ENCODE peak calls at places on chromosome 14, in ten cellular contexts. L is endothelial cell of umbilical vein, B is H9, X is fibroblast of lung, W is A549, Z is mammary epithelial cell, A is HepG2, Q is PC-3, Y is hepatocyte, S is HCT116. T is an unnamed sample.

GRCh38 chr14:73748858-73749357 is 34.7 kb upstream of the PNMA1 start:
- DNase-seq in B (no peak), W (no peak), A (no peak), Q (no peak), Z (no peak), X (no peak), S (no peak), Y (no peak), L (no peak), T (no peak)

GRCh38 chr14:30270200-30271161 is 288.5 kb upstream of the G2E3 start:
- DNase-seq in L (peak; percentile 82), W (peak; percentile 41), Z (peak; percentile 70), A (peak; percentile 85), Y (peak; percentile 90), Q (peak; percentile 88), B (peak; percentile 94), S (peak; percentile 55), X (peak; percentile 87), T (peak; percentile 90)

GRCh38 chr14:101821528-101821927 is 60.0 kb downstream of the PPP2R5C start:
- DNase-seq in B (no peak), L (no peak), Y (no peak), Z (no peak), A (no peak), Q (no peak), X (no peak), W (no peak), S (no peak), T (no peak)

GRCh38 chr14:106141242-106142220 is 615.1 kb downstream of the TMEM121 start:
- DNase-seq in Q (no peak), Z (no peak), B (no peak), S (no peak), Y (no peak), X (no peak), L (no peak), A (no peak), W (no peak), T (no peak)

GRCh38 chr14:75968461-75968860 is 13.3 kb downstream of the TGFB3 start:
- DNase-seq in Y (no peak), X (no peak), Q (no peak), S (no peak), A (no peak), Z (no peak), L (no peak), W (no peak), B (no peak), T (no peak)

GRCh38 chr14:74239848-74240793 is 872 bp downstream of the VSX2 start:
- DNase-seq in Y (no peak), L (peak; percentile 11), Z (no peak), W (no peak), S (no peak), A (no peak), X (peak; percentile 12), B (no peak), Q (no peak), T (no peak)

GRCh38 chr14:73810478-73811163 is 41.0 kb upstream of the PTGR2 start:
- DNase-seq in S (no peak), A (no peak), B (no peak), W (no peak), Y (no peak), Z (no peak), X (no peak), Q (no peak), L (no peak), T (no peak)

GRCh38 chr14:70133461-70133860 is 55.3 kb downstream of the SLC8A3 start:
- DNase-seq in W (no peak), S (no peak), Y (no peak), A (no peak), B (no peak), Q (no peak), X (no peak), Z (no peak), L (no peak), T (no peak)

GRCh38 chr14:56894591-56894991 is 84.3 kb upstream of the OTX2 start:
- DNase-seq in Z (no peak), L (no peak), Y (no peak), B (peak; percentile 59), S (no peak), Q (no peak), W (no peak), A (no peak), X (no peak), T (no peak)

GRCh38 chr14:59085207-59085739 is 103.2 kb upstream of the DAAM1 start:
- DNase-seq in Q (no peak), X (no peak), L (no peak), B (no peak), A (no peak), S (no peak), Z (peak; percentile 16), Y (no peak), W (no peak), T (no peak)

GRCh38 chr14:94173471-94173884 is 644 bp upstream of the PPP4R4 start:
- DNase-seq in B (no peak), X (no peak), W (no peak), Q (no peak), Z (no peak), L (no peak), A (no peak), Y (peak; percentile 36), S (no peak), T (no peak)

GRCh38 chr14:65658202-65658601 is 245.7 kb downstream of the FUT8 start:
- DNase-seq in B (no peak), S (no peak), L (no peak), A (no peak), Q (peak; percentile 85), Z (peak; percentile 59), W (no peak), Y (no peak), X (peak; percentile 5), T (no peak)

GRCh38 chr14:56310643-56311042 is 192.4 kb downstream of the PELI2 start:
- DNase-seq in A (no peak), S (no peak), Z (no peak), Q (no peak), B (no peak), X (peak; percentile 33), W (no peak), Y (no peak), L (peak; percentile 27), T (no peak)

GRCh38 chr14:31084385-31084784 is 58.2 kb upstream of the STRN3 start:
- DNase-seq in A (peak; percentile 42), Z (no peak), Q (no peak), S (no peak), Y (no peak), B (no peak), L (no peak), W (no peak), X (no peak), T (no peak)

GRCh38 chr14:45112886-45113772 is 21.2 kb downstream of the FKBP3 start:
- DNase-seq in B (no peak), W (peak; percentile 12), Y (no peak), A (peak; percentile 53), Z (no peak), X (peak; percentile 30), S (no peak), L (peak; percentile 51), Q (peak; percentile 88), T (no peak)

GRCh38 chr14:63777024-63777423 is 49.2 kb upstream of the SGPP1 start:
- DNase-seq in L (peak; percentile 66), B (no peak), Q (peak; percentile 72), A (peak; percentile 32), Y (peak; percentile 27), Z (peak; percentile 53), W (no peak), S (peak; percentile 13), X (peak; percentile 69), T (no peak)
- H3K4me2 ChIP-seq in L (no peak overlapping the region), B (no peak overlapping the region), Q (no peak overlapping the region), A (no peak overlapping the region), Y (no peak overlapping the region), Z (no peak overlapping the region), W (peak overlapping the region; percentile 2), S (peak overlapping the region; percentile 38), X (no peak overlapping the region), T (no peak overlapping the region)

GRCh38 chr14:50288146-50288545 is 23.9 kb downstream of the L2HGDH start:
- DNase-seq in X (no peak), W (no peak), A (no peak), B (no peak), Q (no peak), S (no peak), Z (no peak), L (no peak), Y (no peak), T (no peak)
- H3K4me2 ChIP-seq in X (no peak overlapping the region), W (no peak overlapping the region), A (no peak overlapping the region), B (no peak overlapping the region), Q (no peak overlapping the region), S (no peak overlapping the region), Z (no peak overlapping the region), L (no peak overlapping the region), Y (no peak overlapping the region), T (no peak overlapping the region)

DNA sequence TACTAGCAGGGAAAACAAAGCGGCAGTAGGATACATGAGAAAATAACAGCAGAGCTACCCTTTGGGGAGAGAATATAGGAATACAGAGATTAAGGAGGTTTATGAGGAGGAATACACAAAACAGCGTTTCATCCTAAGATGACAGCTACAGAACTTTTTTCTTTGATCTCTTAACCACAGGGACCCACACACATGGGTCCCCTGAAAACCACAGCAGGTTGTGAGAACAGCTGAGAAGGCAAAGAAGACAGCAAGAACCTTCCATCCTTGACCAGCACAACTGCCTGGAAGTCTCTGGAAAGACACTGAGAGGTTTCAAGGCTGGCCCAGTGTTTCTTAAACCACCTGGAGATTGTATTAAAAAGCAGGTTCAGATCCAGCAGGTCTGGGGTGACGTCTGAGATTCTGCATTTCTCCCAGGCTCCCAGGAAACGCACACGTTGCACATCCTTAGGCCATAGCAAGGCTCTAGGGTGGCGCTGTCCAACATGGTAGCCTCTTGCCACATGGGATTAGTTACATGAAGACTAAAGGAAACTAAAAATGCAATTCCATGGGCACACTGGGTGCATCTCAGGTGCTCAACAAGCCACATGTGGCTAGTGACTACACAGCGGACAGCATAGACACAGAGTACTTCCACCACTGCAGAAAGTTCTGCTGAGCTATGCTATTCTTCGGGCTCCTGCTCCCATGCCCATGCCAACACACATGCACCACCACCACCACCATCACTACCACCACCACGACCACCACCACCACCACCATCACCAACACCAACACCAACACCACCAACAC is 92.3 kb downstream of the FOXN3 start:
- DNase-seq in B (no peak), A (no peak), X (no peak), W (no peak), S (no peak), L (no peak), Q (no peak), Y (no peak), Z (no peak), T (no peak)
- H3K4me2 ChIP-seq in B (no peak overlapping the region), A (no peak overlapping the region), X (no peak overlapping the region), W (no peak overlapping the region), S (no peak overlapping the region), L (no peak overlapping the region), Q (no peak overlapping the region), Y (no peak overlapping the region), Z (no peak overlapping the region), T (no peak overlapping the region)

DNA sequence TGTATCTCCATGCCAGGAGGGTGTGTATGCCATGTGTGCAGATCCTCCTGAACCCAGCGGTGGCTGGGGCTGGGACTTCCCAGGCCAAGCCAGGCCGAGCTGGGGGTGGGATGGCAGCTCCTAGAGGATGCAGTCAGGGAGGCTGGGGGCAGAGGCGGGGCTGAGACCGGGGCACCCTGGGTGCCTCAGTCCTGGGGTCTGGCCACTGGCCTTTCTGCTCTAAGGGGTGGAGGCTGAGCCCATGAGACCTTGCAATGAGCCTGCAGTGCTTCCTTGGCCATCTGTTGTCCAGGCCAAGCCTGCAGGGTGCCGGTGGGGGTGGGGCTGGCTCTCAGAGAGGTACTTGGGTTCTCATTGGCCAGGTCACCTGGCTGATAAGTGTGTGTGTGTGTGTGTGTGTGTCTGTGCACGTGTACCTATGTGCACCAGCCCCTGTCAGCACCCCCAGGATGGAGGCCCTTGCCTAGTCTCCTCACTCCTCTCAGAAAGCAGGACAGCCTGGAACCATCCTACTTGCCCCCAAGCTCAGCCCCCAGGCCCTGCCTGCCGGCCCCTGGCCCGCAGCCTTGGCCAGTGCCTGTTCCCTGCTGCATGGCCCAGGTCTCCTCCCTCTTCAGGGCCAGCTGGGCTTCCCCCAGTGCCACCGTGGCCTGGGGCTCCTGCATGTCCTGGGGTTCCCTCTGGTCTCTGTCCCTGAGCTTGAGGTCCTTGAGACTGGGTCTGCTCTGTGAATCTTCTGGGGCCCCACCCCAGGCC is 10.6 kb upstream of the TNFAIP2 start:
- DNase-seq in W (no peak), Z (no peak), A (no peak), B (no peak), L (no peak), X (no peak), S (no peak), Y (no peak), Q (no peak), T (no peak)
- H3K4me2 ChIP-seq in W (peak overlapping the region; percentile 85), Z (no peak overlapping the region), A (peak overlapping the region; percentile 26), B (no peak overlapping the region), L (no peak overlapping the region), X (no peak overlapping the region), S (peak overlapping the region; percentile 80), Y (no peak overlapping the region), Q (no peak overlapping the region), T (no peak overlapping the region)